ENCODE peak calls at places on chromosomes 6 and 20, in seven cellular contexts. G, D, T, E, O, K and S are unnamed samples.

GRCh38 chr6:11331136-11331535 is 98.7 kb upstream of the NEDD9 start:
- DNase-seq in D (no peak), O (no peak), E (no peak), G (no peak), K (no peak), T (no peak), S (no peak)

GRCh38 chr6:131736010-131736409 is 25.2 kb upstream of the CTAGE9 start:
- DNase-seq in O (no peak), D (no peak), T (no peak), E (no peak), G (no peak), K (peak; percentile 18), S (no peak)

GRCh38 chr6:3841066-3841454 is 8.1 kb upstream of the FAM50B start:
- DNase-seq in E (peak; percentile 1), D (no peak), O (no peak), K (no peak), T (no peak), G (no peak), S (no peak)

GRCh38 chr6:101403566-101403965 is 10.1 kb downstream of the GRIK2 start:
- DNase-seq in T (no peak), G (no peak), E (peak; percentile 57), K (peak; percentile 39), O (no peak), D (no peak), S (no peak)

GRCh38 chr6:14930366-14930989 is 315.4 kb upstream of the JARID2 start:
- DNase-seq in G (no peak), O (no peak), T (peak; percentile 64), D (no peak), E (no peak), K (no peak), S (no peak)

GRCh38 chr20:34983995-34984735 is 28.5 kb downstream of the MYH7B start:
- DNase-seq in G (no peak), T (no peak), O (no peak), D (no peak), K (no peak), E (peak; percentile 87), S (no peak)

GRCh38 chr6:154569136-154569862 is 58.8 kb upstream of the CNKSR3 start:
- DNase-seq in D (no peak), T (no peak), K (no peak), O (no peak), E (no peak), G (no peak), S (no peak)

GRCh38 chr20:61684136-61684535 is 381.5 kb downstream of the TAF4 start:
- DNase-seq in T (no peak), O (no peak), G (no peak), D (no peak), E (no peak), K (no peak), S (no peak)

GRCh38 chr6:3518356-3518841 is 61.5 kb upstream of the SLC22A23 start:
- DNase-seq in O (no peak), D (peak; percentile 22), T (peak; percentile 90), K (no peak), G (peak; percentile 78), E (no peak), S (no peak)

GRCh38 chr20:20174089-20174835 is 121.9 kb downstream of the CFAP61 start:
- DNase-seq in E (peak; percentile 24), O (no peak), G (no peak), K (no peak), D (no peak), T (no peak), S (peak; percentile 52)

GRCh38 chr20:46545077-46545826 is 5.2 kb downstream of the OCSTAMP start:
- DNase-seq in K (no peak), T (no peak), E (no peak), G (no peak), D (peak; percentile 59), O (no peak), S (no peak)

GRCh38 chr6:126051739-126052138 is 65.4 kb downstream of the TRMT11 start:
- DNase-seq in T (no peak), D (no peak), K (no peak), G (no peak), E (no peak), O (no peak), S (no peak)

GRCh38 chr6:155324993-155325392 is 10.7 kb upstream of the TFB1M start:
- DNase-seq in G (no peak), K (no peak), O (no peak), T (no peak), D (no peak), E (no peak), S (no peak)

GRCh38 chr6:170575250-170575649 is 9.2 kb downstream of the PDCD2 start:
- DNase-seq in T (no peak), O (no peak), E (peak; percentile 22), G (no peak), K (no peak), D (peak; percentile 11), S (peak; percentile 45)

GRCh38 chr6:25689966-25690365 is 38.0 kb downstream of the SCGN start:
- DNase-seq in E (no peak), G (no peak), O (no peak), K (no peak), D (no peak), T (no peak), S (no peak)

GRCh38 chr20:32787168-32787567 is 25.0 kb downstream of the DNMT3B start:
- DNase-seq in O (no peak), K (no peak), G (no peak), D (no peak), E (no peak), T (no peak), S (no peak)

GRCh38 chr6:93366506-93366905 is 52.9 kb downstream of the EPHA7 start:
- DNase-seq in T (no peak), E (no peak), D (no peak), O (no peak), K (no peak), G (no peak), S (no peak)

GRCh38 chr6:109526905-109527628 is 44.0 kb upstream of the ZBTB24 start:
- DNase-seq in D (peak; percentile 62), O (peak; percentile 2), K (peak; percentile 49), G (peak; percentile 38), E (peak; percentile 44), T (peak; percentile 33), S (peak; percentile 78)

GRCh38 chr20:20181322-20181721 is 129.0 kb downstream of the CFAP61 start:
- DNase-seq in D (no peak), E (no peak), O (no peak), K (no peak), G (no peak), T (no peak), S (no peak)

GRCh38 chr6:136524339-136524935 is 25.8 kb downstream of the MAP7 start:
- DNase-seq in E (no peak), O (no peak), K (no peak), G (no peak), T (no peak), D (no peak), S (no peak)

GRCh38 chr6:11188161-11188915 is 44.1 kb downstream of the NEDD9 start:
- DNase-seq in G (no peak), O (no peak), E (no peak), D (peak; percentile 94), T (no peak), K (no peak), S (no peak)

GRCh38 chr6:110446405-110446804 is 30.0 kb downstream of the SLC22A16 start:
- DNase-seq in E (no peak), O (no peak), D (no peak), G (no peak), T (no peak), K (no peak), S (no peak)

GRCh38 chr6:14910692-14911547 is 334.9 kb upstream of the JARID2 start:
- DNase-seq in T (no peak), K (no peak), E (no peak), O (peak; percentile 15), D (no peak), G (no peak), S (no peak)

GRCh38 chr20:60453388-60453787 is 495.2 kb downstream of the CDH26 start:
- DNase-seq in D (no peak), T (no peak), K (no peak), G (no peak), O (no peak), E (no peak), S (no peak)

GRCh38 chr6:132204606-132205005 is 196.7 kb downstream of the MOXD1 start:
- DNase-seq in K (no peak), E (no peak), G (no peak), T (no peak), D (no peak), O (no peak), S (no peak)

GRCh38 chr6:14464049-14464448 is 346.5 kb downstream of the CD83 start:
- DNase-seq in G (no peak), E (peak; percentile 24), O (peak; percentile 16), D (no peak), T (no peak), K (no peak), S (no peak)

GRCh38 chr20:3716195-3716834 is 3.9 kb upstream of the SIGLEC1 start:
- DNase-seq in E (peak; percentile 89), D (peak; percentile 23), G (peak; percentile 48), T (peak; percentile 51), K (peak; percentile 57), O (peak; percentile 26), S (peak; percentile 80)

GRCh38 chr6:114367315-114367961 is 24.6 kb upstream of the HS3ST5 start:
- DNase-seq in D (no peak), K (no peak), G (no peak), E (no peak), T (no peak), O (no peak), S (no peak)

GRCh38 chr6:163248051-163248450 is 166.5 kb upstream of the QKI start:
- DNase-seq in K (no peak), O (peak; percentile 40), G (no peak), E (no peak), D (no peak), T (no peak), S (no peak)

GRCh38 chr6:93416575-93417420 is 2.6 kb downstream of the EPHA7 start:
- DNase-seq in D (no peak), O (peak; percentile 70), E (peak; percentile 76), T (no peak), K (peak; percentile 69), G (no peak), S (peak; percentile 74)

GRCh38 chr6:4607793-4608192 is 168.4 kb upstream of the CDYL start:
- DNase-seq in K (no peak), T (no peak), G (no peak), O (no peak), D (no peak), E (no peak), S (no peak)

GRCh38 chr20:32625996-32626395 is 40.9 kb upstream of the NOL4L start:
- DNase-seq in T (no peak), O (no peak), G (no peak), D (no peak), E (no peak), K (no peak), S (no peak)